ENCODE peak calls at places on chromosomes 12 and 14, in eight cellular contexts. L is HepG2, G is A549, J is K562, R is ovary, D is H1, Q is tibial nerve, A is transverse colon. F is an unnamed sample.

GRCh38 chr14:55514819-55515470 is 65.1 kb upstream of the KTN1 start:
- DNase-seq in L (no peak), A (no peak), J (no peak), D (no peak), Q (peak; percentile 13), R (no peak), G (no peak), F (no peak)

GRCh38 chr12:8038659-8039114 is 6.2 kb downstream of the FOXJ2 start:
- DNase-seq in J (peak; percentile 64), L (no peak), R (no peak), A (peak; percentile 40), G (peak; percentile 18), Q (no peak), D (no peak), F (no peak)

GRCh38 chr12:97148941-97149559 is 242.0 kb downstream of the NEDD1 start:
- DNase-seq in Q (peak; percentile 34), R (no peak), A (peak; percentile 47), L (peak; percentile 56), J (peak; percentile 15), G (peak; percentile 57), D (peak; percentile 49), F (no peak)

GRCh38 chr14:36605506-36605857 is 23.1 kb upstream of the NKX2-8 start:
- DNase-seq in A (no peak), L (peak; percentile 33), J (no peak), D (no peak), R (no peak), G (no peak), Q (no peak), F (no peak)

GRCh38 chr12:91920276-91920675 is 225.4 kb downstream of the BTG1 start:
- DNase-seq in G (no peak), R (no peak), D (no peak), J (peak; percentile 27), L (no peak), Q (no peak), A (no peak), F (no peak)

GRCh38 chr12:19893514-19893913 is 454.2 kb downstream of the AEBP2 start:
- DNase-seq in Q (no peak), A (no peak), G (peak; percentile 32), R (no peak), J (no peak), L (no peak), D (no peak), F (no peak)

GRCh38 chr14:49954171-49954631 is 61.3 kb downstream of the ARF6 start:
- DNase-seq in D (no peak), J (no peak), G (peak; percentile 40), Q (no peak), R (no peak), A (no peak), L (no peak), F (no peak)

GRCh38 chr12:16437926-16438325 is 90.5 kb downstream of the MGST1 start:
- DNase-seq in R (no peak), D (no peak), L (no peak), J (no peak), A (no peak), Q (no peak), G (no peak), F (no peak)

GRCh38 chr12:57268264-57268663 is 17.3 kb upstream of the STAC3 start:
- DNase-seq in Q (no peak), L (no peak), G (peak; percentile 19), J (no peak), A (no peak), D (no peak), R (no peak), F (no peak)

GRCh38 chr14:26200675-26201074 is 397.2 kb downstream of the NOVA1 start:
- DNase-seq in G (no peak), Q (no peak), J (no peak), R (no peak), A (no peak), L (no peak), D (no peak), F (no peak)

GRCh38 chr12:124700810-124701594 is 133.6 kb upstream of the NCOR2 start:
- DNase-seq in R (peak; percentile 37), Q (peak; percentile 36), G (peak; percentile 69), L (no peak), D (no peak), A (no peak), J (no peak), F (no peak)

GRCh38 chr12:38907171-38907923 is 2.0 kb upstream of the CPNE8 start:
- DNase-seq in R (no peak), A (no peak), L (no peak), Q (no peak), J (no peak), G (no peak), D (no peak), F (no peak)

GRCh38 chr14:26394114-26394855 is 203.5 kb downstream of the NOVA1 start:
- DNase-seq in Q (no peak), A (peak; percentile 20), L (no peak), G (no peak), R (no peak), J (no peak), D (no peak), F (no peak)

GRCh38 chr12:132066345-132066685 is 77.8 kb downstream of the DDX51 start:
- DNase-seq in A (peak; percentile 33), Q (no peak), L (no peak), R (no peak), J (no peak), G (no peak), D (no peak), F (no peak)

GRCh38 chr14:77151245-77151644 is 9.7 kb upstream of the ZDHHC22 start:
- DNase-seq in Q (no peak), J (peak; percentile 31), G (peak; percentile 25), A (no peak), R (no peak), L (no peak), D (no peak), F (peak; percentile 35)

GRCh38 chr12:120468271-120468845 is 1.2 kb downstream of the SRSF9 start:
- DNase-seq in L (peak; percentile 44), G (peak; percentile 55), J (no peak), R (peak; percentile 30), D (no peak), A (peak; percentile 43), Q (peak; percentile 12), F (no peak)

GRCh38 chr14:66503532-66503931 is 4.4 kb upstream of the GPHN start:
- DNase-seq in G (no peak), L (no peak), D (no peak), J (no peak), R (no peak), A (no peak), Q (no peak), F (no peak)

GRCh38 chr14:94970937-94971730 is 186.2 kb downstream of the DICER1 start:
- DNase-seq in A (no peak), R (no peak), Q (peak; percentile 21), D (no peak), L (no peak), J (no peak), G (no peak), F (no peak)

GRCh38 chr12:92055877-92056276 is 89.8 kb downstream of the BTG1 start:
- DNase-seq in J (no peak), D (no peak), L (no peak), A (peak; percentile 58), G (no peak), R (no peak), Q (no peak), F (no peak)

GRCh38 chr12:111359914-111360276 is 9.0 kb downstream of the PHETA1 start:
- DNase-seq in D (no peak), G (no peak), J (no peak), L (no peak), R (no peak), Q (no peak), A (no peak), F (no peak)

DNA sequence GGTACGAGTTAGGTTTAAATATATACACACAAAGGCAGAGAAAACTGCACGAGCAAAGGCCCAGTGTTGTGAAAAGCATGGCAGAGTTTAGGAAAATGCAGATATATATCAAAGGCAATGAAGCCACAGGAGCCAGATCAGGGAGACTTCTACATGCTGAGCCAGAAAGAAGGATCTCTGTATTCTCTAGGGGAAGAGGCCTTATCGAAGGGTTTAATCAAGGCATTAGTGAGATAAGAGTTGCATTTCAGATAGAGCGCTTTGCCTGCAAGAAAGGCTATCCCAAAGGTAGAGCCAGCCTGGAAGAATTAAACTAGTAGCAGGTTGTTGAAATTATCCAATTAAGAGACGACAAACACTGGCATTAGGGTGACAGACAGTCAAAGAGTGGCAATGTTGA is 7.6 kb downstream of the PTPRO start:
- DNase-seq in L (no peak), A (no peak), R (no peak), Q (no peak), J (no peak), G (no peak), D (no peak), F (no peak)
- TF ChIP-seq POLR2A in L (no peak), A (no peak), R (no peak), Q (no peak), J (no peak), G (no peak), D (no peak), F (no peak)

GRCh38 chr12:98998697-98999299 is 353.7 kb downstream of the APAF1 start:
- DNase-seq in A (no peak), Q (no peak), J (peak; percentile 42), D (no peak), R (no peak), G (peak; percentile 47), L (peak; percentile 21), F (no peak)
- TF ChIP-seq EP300 in A (no peak), Q (no peak), J (no peak), D (no peak), R (no peak), G (no peak), L (no peak), F (no peak)

GRCh38 chr12:95198914-95199313 is 18.4 kb downstream of the FGD6 start:
- DNase-seq in Q (no peak), J (no peak), A (no peak), R (no peak), L (no peak), D (no peak), G (peak; percentile 31), F (no peak)
- H3K4me1 ChIP-seq in Q (no peaks in the 10 kb centered on the region), J (peaks cover 35% of the 10 kb centered on the region), A (peaks cover 16% of the 10 kb centered on the region), R (peaks cover 10% of the 10 kb centered on the region), L (peaks cover 7% of the 10 kb centered on the region), D (peaks cover 8% of the 10 kb centered on the region), G (peaks cover 62% of the 10 kb centered on the region), F (peaks cover 49% of the 10 kb centered on the region)

GRCh38 chr12:101857043-101857558 is 20.3 kb upstream of the DRAM1 start:
- DNase-seq in L (no peak), R (no peak), Q (peak; percentile 36), J (no peak), D (no peak), A (no peak), G (peak; percentile 42), F (no peak)

GRCh38 chr12:101855364-101855884 is 22.0 kb upstream of the DRAM1 start:
- DNase-seq in G (no peak), L (peak; percentile 25), Q (no peak), R (no peak), A (no peak), J (peak; percentile 85), D (no peak), F (no peak)

GRCh38 chr12:101856030-101856429 is 21.4 kb upstream of the DRAM1 start:
- DNase-seq in A (no peak), L (no peak), D (no peak), R (no peak), Q (no peak), G (no peak), J (no peak), F (no peak)

GRCh38 chr12:101852998-101853397 is 22.2 kb upstream of the GNPTAB start:
- DNase-seq in G (no peak), R (no peak), Q (no peak), A (no peak), J (no peak), L (no peak), D (no peak), F (no peak)

GRCh38 chr12:101854747-101855146 is 22.6 kb upstream of the DRAM1 start:
- DNase-seq in D (no peak), A (no peak), J (peak; percentile 37), Q (no peak), R (no peak), L (no peak), G (no peak), F (no peak)
- TF ChIP-seq POLR2A in D (no peak), A (no peak), J (no peak), Q (no peak), R (no peak), L (no peak), G (no peak), F (no peak)

F was measured in suprapubic skin.